ENCODE peak calls at places on chromosome X, in eight cellular contexts. X is sigmoid colon; P is pancreas; V is CD4-positive, alpha-beta memory T cell; A is ascending aorta; M is prostate gland; G is colonic mucosa; C is hepatocyte. K is an unnamed sample. For H3K4me1, the result is how much of the 10 kb centered on the place peaks cover.

GRCh38 chrX:111917591-111917990 is 41.6 kb downstream of the TRPC5OS start:
- DNase-seq in X (no peak), P (no peak), V (no peak), A (no peak), M (no peak), G (no peak), C (no peak), K (no peak)

GRCh38 chrX:17500145-17500579 is 125.2 kb downstream of the NHS start:
- DNase-seq in X (no peak), P (no peak), V (no peak), A (no peak), M (no peak), G (peak), C (peak), K (peak)

GRCh38 chrX:51459125-51459524 is 37.3 kb downstream of the NUDT11 start:
- DNase-seq in X (no peak), P (no peak), V (peak), A (no peak), M (no peak), G (peak), C (peak), K (peak)

GRCh38 chrX:13338985-13339384 is 19.1 kb upstream of the ATXN3L start:
- DNase-seq in X (no peak), P (no peak), V (no peak), A (no peak), M (no peak), G (no peak), C (no peak), K (no peak)

GRCh38 chrX:118698516-118699247 is 28.7 kb upstream of the IL13RA1 start:
- DNase-seq in X (no peak), P (no peak), V (no peak), A (no peak), M (no peak), G (no peak), C (no peak), K (no peak)

GRCh38 chrX:124194903-124195302 is 137.6 kb upstream of the TEX13D start:
- DNase-seq in X (no peak), P (no peak), V (no peak), A (no peak), M (no peak), G (no peak), C (no peak), K (no peak)

GRCh38 chrX:9654928-9655327 is 110.7 kb downstream of the GPR143 start:
- DNase-seq in X (no peak), P (no peak), V (no peak), A (no peak), M (no peak), G (no peak), C (no peak), K (peak)

GRCh38 chrX:63250253-63250868 is 100.8 kb downstream of the SPIN4 start:
- DNase-seq in X (peak), P (peak), V (peak), A (no peak), M (peak), G (peak), C (peak), K (peak)

GRCh38 chrX:107454302-107454701 is 4.8 kb downstream of the FRMPD3 start:
- DNase-seq in X (no peak), P (no peak), V (no peak), A (no peak), M (no peak), G (no peak), C (no peak), K (no peak)

GRCh38 chrX:31228909-31229308 is 157.1 kb upstream of the FTHL17 start:
- DNase-seq in X (no peak), P (no peak), V (no peak), A (no peak), M (no peak), G (no peak), C (no peak), K (no peak)

GRCh38 chrX:39875834-39876625 is 221.7 kb downstream of the BCOR start:
- DNase-seq in X (no peak), P (no peak), V (no peak), A (no peak), M (peak), G (no peak), C (no peak), K (no peak)

GRCh38 chrX:16113978-16114554 is 9.3 kb upstream of the GRPR start:
- DNase-seq in X (no peak), P (no peak), V (no peak), A (no peak), M (no peak), G (no peak), C (no peak), K (no peak)

GRCh38 chrX:149372861-149373260 is 132.2 kb downstream of the IDS start:
- DNase-seq in X (no peak), P (no peak), V (no peak), A (no peak), M (no peak), G (no peak), C (no peak), K (no peak)

GRCh38 chrX:16771483-16772398 is 14.5 kb upstream of the TXLNG start:
- DNase-seq in X (no peak), P (no peak), V (no peak), A (no peak), M (no peak), G (peak), C (peak), K (peak)

GRCh38 chrX:82945332-82945731 is 562.8 kb upstream of the POU3F4 start:
- DNase-seq in X (no peak), P (no peak), V (no peak), A (no peak), M (no peak), G (no peak), C (no peak), K (no peak)

GRCh38 chrX:118779581-118779980 is 44.0 kb upstream of the ZCCHC12 start:
- DNase-seq in X (no peak), P (no peak), V (no peak), A (no peak), M (no peak), G (no peak), C (no peak), K (no peak)

GRCh38 chrX:44872319-44872816 is 620 bp upstream of the KDM6A start:
- DNase-seq in X (peak), P (peak), V (no peak), A (no peak), M (peak), G (peak), C (peak), K (peak)

GRCh38 chrX:40107291-40108083 is 9.7 kb upstream of the BCOR start:
- DNase-seq in X (peak), P (peak), V (no peak), A (peak), M (peak), G (peak), C (peak), K (peak)

GRCh38 chrX:108297290-108297689 is 140.9 kb downstream of the COL4A6 start:
- DNase-seq in X (no peak), P (no peak), V (no peak), A (no peak), M (no peak), G (no peak), C (no peak), K (no peak)

GRCh38 chrX:40169193-40170086 is 71.7 kb upstream of the BCOR start:
- DNase-seq in X (peak), P (no peak), V (peak), A (no peak), M (peak), G (peak), C (peak), K (peak)

GRCh38 chrX:103253608-103254007 is 1.3 kb downstream of the TCEAL8 start:
- DNase-seq in X (no peak), P (no peak), V (no peak), A (no peak), M (no peak), G (no peak), C (no peak), K (peak)
- H3K27ac ChIP-seq in X (peak), P (peak), V (peak), A (peak), M (peak), G (peak), C (peak), K (peak)

GRCh38 chrX:11481035-11481434 is 184.7 kb downstream of the ARHGAP6 start:
- DNase-seq in X (no peak), P (no peak), V (no peak), A (no peak), M (no peak), G (no peak), C (no peak), K (no peak)

GRCh38 chrX:11478971-11479370 is 185.8 kb downstream of the AMELX start:
- DNase-seq in X (no peak), P (no peak), V (no peak), A (no peak), M (no peak), G (no peak), C (no peak), K (no peak)

GRCh38 chrX:11480626-11481025 is 185.1 kb downstream of the ARHGAP6 start:
- DNase-seq in X (no peak), P (no peak), V (no peak), A (no peak), M (no peak), G (no peak), C (no peak), K (no peak)

GRCh38 chrX:11484290-11484689 is 181.4 kb downstream of the ARHGAP6 start:
- DNase-seq in X (no peak), P (no peak), V (no peak), A (no peak), M (no peak), G (no peak), C (no peak), K (no peak)
- H3K4me1 ChIP-seq in X (under half), P (under half), V (under half), A (under half), M (under half), G (under half), C (under half), K (under half)

GRCh38 chrX:33211356-33212254 is at the start of gene DMD:
- DNase-seq in X (peak), P (peak), V (no peak), A (peak), M (peak), G (no peak), C (peak), K (peak)
- H3K4me3 ChIP-seq in X (peak), P (peak), V (no peak), A (peak), M (no peak), G (no peak), C (peak), K (no peak)

GRCh38 chrX:20254712-20255299 is 11.9 kb downstream of the RPS6KA3 start:
- DNase-seq in X (no peak), P (no peak), V (no peak), A (no peak), M (no peak), G (no peak), C (no peak), K (no peak)
- H3K27ac ChIP-seq in X (no peak), P (no peak), V (no peak), A (no peak), M (no peak), G (no peak), C (no peak), K (no peak)

DNA sequence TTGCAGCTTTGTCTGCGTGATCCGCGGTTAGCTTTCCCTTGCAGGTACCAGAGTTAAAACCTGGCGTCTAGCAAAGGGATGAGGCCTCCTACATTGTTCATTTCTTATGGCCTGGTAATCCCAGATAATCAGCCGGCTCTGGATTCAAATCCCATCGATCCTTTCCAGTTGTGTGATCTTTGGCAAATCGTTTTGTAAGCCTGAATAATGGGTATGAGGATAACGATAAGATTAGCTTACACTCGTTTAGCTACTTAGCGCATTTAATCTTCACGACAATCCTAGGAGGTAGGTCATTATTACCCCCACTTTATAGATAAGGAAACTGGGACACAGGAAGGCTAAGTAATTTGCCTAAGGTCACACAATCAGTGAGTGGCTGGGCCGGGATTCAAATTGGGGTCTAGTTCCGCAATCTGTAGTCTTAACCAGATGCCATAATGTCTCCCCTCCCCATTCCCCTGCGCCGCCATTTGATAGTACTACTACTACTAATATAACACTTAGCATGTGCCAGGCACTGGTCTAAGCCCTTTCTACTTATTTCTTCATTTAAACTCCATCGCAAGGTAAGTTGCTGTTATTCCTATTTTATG is 1.7 kb upstream of the UBA1 start:
- DNase-seq in X (no peak), P (no peak), V (no peak), A (no peak), M (no peak), G (no peak), C (no peak), K (no peak)
- H3K4me1 ChIP-seq in X (under half), P (under half), V (under half), A (under half), M (under half), G (under half), C (under half), K (under half)

GRCh38 chrX:154459843-154460242 is 1.8 kb downstream of the PLXNA3 start:
- DNase-seq in X (no peak), P (no peak), V (no peak), A (no peak), M (no peak), G (no peak), C (no peak), K (no peak)

GRCh38 chrX:154460326-154460725 is 2.2 kb downstream of the PLXNA3 start:
- DNase-seq in X (no peak), P (no peak), V (no peak), A (no peak), M (no peak), G (no peak), C (no peak), K (no peak)

GRCh38 chrX:154458116-154458953 is at the start of gene PLXNA3:
- DNase-seq in X (no peak), P (peak), V (peak), A (no peak), M (no peak), G (no peak), C (peak), K (peak)

GRCh38 chrX:154458954-154459829 is 1.1 kb downstream of the PLXNA3 start:
- DNase-seq in X (no peak), P (peak), V (no peak), A (no peak), M (peak), G (peak), C (peak), K (peak)

DNA sequence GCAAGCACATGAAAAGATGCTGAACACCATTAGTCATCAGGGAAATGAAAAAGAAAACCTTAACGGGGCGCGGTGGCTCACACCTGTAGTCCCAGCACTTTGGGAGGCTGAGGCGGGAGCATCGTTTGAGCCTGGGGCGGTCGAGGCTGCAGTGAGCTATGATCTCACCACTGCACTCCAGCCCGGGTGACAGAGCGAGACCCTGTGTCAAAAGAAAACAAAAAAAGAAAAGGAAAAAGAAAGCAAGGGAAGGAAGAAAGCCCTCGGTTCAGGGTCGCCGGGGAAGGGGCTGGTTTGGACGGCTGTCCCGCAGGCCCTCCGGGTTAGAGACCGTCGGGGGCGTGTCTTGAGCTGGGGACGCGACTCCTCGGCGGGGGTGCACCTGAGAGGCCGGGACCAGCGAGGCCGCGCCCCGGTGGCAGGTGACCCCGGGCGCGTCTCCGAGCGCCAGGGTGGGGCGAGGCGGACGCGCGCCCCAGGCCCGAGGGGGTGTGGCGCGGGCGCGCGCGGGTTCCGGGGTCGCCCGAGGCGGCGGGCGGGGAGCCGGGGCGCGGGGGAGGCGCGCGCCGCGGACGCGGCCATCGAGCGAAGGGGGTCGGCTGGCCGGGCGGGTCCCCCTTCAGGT is 478 bp upstream of the PLXNA3 start:
- DNase-seq in X (no peak), P (peak), V (peak), A (no peak), M (no peak), G (peak), C (peak), K (peak)
- H3K4me3 ChIP-seq in X (peak), P (peak), V (peak), A (peak), M (peak), G (peak), C (peak), K (peak)

DNA sequence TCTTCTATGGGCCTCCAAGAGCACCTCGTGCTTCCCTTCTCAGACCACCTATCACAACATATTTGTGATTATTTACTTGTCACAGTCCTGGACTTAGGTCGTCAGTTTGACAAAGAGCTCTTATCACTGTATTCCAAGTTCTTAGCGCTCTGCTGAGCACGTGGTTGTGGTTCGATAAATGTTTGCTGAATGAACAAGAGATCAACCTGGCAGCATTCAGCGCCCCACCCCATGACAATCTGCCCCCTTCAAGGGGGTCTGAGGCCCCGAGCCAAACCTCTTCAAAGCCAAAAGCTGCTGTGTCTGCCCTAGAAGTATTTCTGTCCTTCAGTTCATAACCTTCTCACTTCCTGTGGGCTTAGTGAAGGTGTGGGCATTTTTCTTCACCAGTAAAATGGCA is 15.0 kb downstream of the RPS4X start:
- DNase-seq in X (no peak), P (no peak), V (no peak), A (no peak), M (no peak), G (no peak), C (no peak), K (no peak)
- H3K27ac ChIP-seq in X (no peak), P (no peak), V (no peak), A (no peak), M (no peak), G (no peak), C (no peak), K (no peak)

GRCh38 chrX:151396827-151397740 is at the start of gene VMA21:
- DNase-seq in X (peak), P (peak), V (peak), A (peak), M (peak), G (peak), C (peak), K (peak)

GRCh38 chrX:151393514-151393913 is 3.5 kb upstream of the VMA21 start:
- DNase-seq in X (no peak), P (no peak), V (peak), A (no peak), M (no peak), G (no peak), C (no peak), K (peak)

GRCh38 chrX:151397741-151398070 is 700 bp downstream of the VMA21 start:
- DNase-seq in X (no peak), P (no peak), V (peak), A (no peak), M (no peak), G (no peak), C (no peak), K (no peak)

GRCh38 chrX:151398346-151398745 is 1.3 kb downstream of the VMA21 start:
- DNase-seq in X (no peak), P (no peak), V (no peak), A (no peak), M (no peak), G (no peak), C (no peak), K (no peak)

DNA sequence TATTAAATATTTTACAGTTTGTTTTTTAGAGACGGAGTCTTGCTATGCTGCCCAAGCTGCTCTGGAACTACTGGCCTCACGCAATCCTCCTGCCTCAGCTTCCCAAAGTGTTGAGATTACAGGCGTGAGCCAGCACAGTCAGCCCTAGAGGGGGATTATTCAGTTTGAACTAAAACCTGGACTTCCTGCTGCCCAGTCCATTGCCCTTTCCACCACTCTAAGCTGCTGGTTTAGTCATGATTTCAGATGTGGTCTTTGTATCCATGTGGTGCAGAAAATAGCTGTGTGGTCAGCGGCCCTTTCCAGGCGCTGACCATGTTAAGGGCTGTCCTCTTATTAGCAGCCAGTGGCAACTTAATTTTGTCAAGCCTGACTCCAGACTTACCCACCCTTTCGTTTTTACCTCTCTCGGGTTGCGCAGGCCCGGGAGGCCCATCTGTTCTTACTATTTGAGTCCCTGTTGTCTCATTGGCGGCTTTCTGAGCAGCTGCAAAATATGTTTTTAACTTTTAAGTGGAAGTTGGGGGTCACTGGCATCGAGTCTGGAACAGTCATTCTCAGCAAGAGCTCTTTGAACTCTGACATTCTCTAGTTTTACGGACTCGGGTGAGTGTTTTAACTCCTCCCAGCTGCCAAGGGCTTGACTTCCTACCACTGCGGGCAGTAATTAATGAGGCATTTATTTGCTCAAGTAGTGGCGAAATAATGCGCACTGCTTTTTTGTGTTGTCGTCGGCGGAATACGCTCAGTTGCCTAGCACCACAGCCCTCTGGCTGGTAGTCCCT is 772 bp upstream of the VMA21 start:
- DNase-seq in X (no peak), P (no peak), V (no peak), A (no peak), M (no peak), G (no peak), C (no peak), K (peak)
- H3K4me1 ChIP-seq in X (under half), P (under half), V (half or more), A (under half), M (under half), G (under half), C (under half), K (under half)

DNA sequence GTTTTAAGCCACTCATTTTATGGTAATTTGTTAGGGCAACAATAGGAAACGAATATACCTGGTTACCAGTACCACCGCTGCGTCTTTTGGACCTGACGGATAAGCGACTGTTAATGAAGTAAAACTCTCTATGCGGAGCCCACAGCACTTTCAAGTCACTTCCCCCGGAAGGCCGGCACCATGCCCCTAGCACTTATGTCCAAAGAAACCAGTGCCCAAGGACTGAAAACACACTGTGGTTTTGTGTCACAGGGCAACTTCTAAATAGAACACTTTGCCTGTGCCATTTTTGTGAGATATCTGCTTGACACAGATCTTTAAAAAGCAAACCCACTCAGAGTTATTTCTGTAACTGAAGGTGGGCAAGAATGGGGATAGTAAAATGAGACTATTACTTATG is 22.7 kb downstream of the SH3KBP1 start:
- DNase-seq in X (no peak), P (no peak), V (no peak), A (no peak), M (no peak), G (no peak), C (no peak), K (no peak)
- H3K4me3 ChIP-seq in X (no peak), P (no peak), V (no peak), A (no peak), M (no peak), G (no peak), C (no peak), K (no peak)